ENCODE peak calls at places on chromosomes 7 and 10, in four cellular contexts. T is GM12891, S is K562, J is GM12878. R is an unnamed sample.

GRCh38 chr7:116438274-116438673 is 61.3 kb upstream of the CAV2 start:
- DNase-seq in T (no peak), S (no peak), J (no peak), R (no peak)

GRCh38 chr7:45589061-45589460 is 14.9 kb downstream of the ADCY1 start:
- DNase-seq in T (no peak), S (no peak), J (no peak), R (no peak)

GRCh38 chr7:94576316-94576715 is 66.7 kb downstream of the CASD1 start:
- DNase-seq in T (no peak), S (no peak), J (no peak), R (no peak)

GRCh38 chr7:117123311-117123926 is 170.1 kb downstream of the ST7 start:
- DNase-seq in T (no peak), S (no peak), J (no peak), R (no peak)

GRCh38 chr10:46266506-46266985 is 20.3 kb upstream of the ANTXRL start:
- DNase-seq in T (no peak), S (no peak), J (no peak), R (peak)

GRCh38 chr7:24824896-24825295 is 67.6 kb upstream of the GSDME start:
- DNase-seq in T (no peak), S (no peak), J (no peak), R (no peak)

GRCh38 chr10:102195301-102195870 is 30.7 kb upstream of the ELOVL3 start:
- DNase-seq in T (no peak), S (no peak), J (no peak), R (no peak)

GRCh38 chr7:128052404-128052803 is 21.2 kb upstream of the LRRC4 start:
- DNase-seq in T (no peak), S (no peak), J (no peak), R (no peak)

GRCh38 chr10:32377458-32378370 is 30.8 kb upstream of the EPC1 start:
- DNase-seq in T (no peak), S (peak), J (no peak), R (peak)

GRCh38 chr10:97585439-97585811 is 1.2 kb downstream of the HOGA1 start:
- DNase-seq in T (no peak), S (no peak), J (no peak), R (no peak)

GRCh38 chr10:99906470-99906869 is 103.3 kb downstream of the DNMBP start:
- DNase-seq in T (no peak), S (peak), J (no peak), R (no peak)

GRCh38 chr7:158384746-158385145 is 202.9 kb downstream of the PTPRN2 start:
- DNase-seq in T (no peak), S (no peak), J (no peak), R (no peak)

GRCh38 chr7:47085491-47086275 is 496.2 kb downstream of the TNS3 start:
- DNase-seq in T (no peak), S (no peak), J (no peak), R (no peak)

DNA sequence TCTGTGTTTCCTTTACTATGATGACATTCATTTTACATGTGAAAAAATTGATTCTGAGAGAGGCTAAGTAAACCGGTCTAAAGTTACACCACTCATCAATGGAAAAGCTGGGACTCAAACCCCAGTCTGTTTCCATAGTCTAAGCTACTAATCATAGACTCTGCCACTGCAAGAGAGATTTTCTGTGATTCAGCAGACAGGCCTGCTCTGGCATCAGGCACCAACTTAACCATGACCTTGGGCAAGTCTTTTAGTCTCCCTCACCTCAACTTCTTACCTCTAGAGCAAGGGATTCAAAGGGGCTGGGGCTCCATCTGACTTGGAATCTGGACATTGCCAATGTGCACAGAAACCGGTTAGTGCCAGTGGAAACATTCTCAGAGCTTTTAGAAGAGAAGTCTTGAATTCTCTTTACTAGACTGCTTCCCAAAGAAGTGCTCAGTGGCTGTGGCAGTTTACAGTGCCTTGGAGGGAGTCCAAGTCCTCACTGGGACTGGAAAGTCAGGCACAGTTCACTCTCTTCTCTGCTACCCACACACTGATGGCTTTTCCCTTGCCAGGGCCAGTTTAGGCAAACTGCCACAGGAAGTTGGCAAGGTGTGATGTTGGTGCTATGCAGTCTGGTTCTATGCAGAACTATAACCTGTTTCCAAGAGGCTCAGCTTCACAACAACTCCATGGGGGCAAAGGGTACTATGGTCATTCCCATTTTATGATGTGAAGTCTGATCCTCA is 4.5 kb upstream of the BLNK start:
- DNase-seq in T (no peak), S (no peak), J (no peak), R (no peak)
- TF ChIP-seq POLR2AphosphoS5 in T (no peak), S (no peak), J (no peak), R (no peak)

DNA sequence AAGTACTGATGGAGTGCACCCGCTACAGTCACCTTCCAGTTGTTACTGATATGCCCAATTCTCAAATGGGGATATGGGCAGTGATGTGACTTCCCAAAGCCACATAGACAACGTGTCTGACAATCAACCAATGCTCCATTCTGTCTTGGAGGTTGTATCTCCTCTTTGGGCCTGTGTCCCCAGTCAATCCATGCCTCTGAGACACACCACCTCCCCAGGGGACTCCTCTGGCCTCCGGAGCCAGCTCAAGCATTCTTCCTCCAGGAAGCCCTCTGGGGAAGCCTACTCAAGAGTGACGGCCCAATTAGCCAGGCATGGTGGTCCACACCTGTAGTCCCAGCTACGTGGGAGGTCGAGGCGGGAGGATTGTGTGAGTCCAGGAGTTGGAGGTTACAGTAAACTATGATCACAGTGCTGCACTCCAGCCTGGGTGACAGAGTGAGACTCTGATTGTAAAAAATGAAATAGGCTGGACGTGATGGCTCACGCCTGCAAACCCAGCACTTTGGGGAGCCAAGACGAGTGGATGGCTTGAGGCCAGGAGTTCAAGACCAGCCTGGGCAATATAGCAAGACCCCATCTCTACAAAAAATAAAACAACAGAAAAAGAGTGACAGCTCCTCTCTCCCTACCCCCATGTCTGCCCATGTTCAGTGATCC is 99.5 kb upstream of the TNRC18 start:
- DNase-seq in T (no peak), S (no peak), J (no peak), R (no peak)
- TF ChIP-seq SPI1 in T (no peak), S (no peak), J (no peak), R (no peak)

DNA sequence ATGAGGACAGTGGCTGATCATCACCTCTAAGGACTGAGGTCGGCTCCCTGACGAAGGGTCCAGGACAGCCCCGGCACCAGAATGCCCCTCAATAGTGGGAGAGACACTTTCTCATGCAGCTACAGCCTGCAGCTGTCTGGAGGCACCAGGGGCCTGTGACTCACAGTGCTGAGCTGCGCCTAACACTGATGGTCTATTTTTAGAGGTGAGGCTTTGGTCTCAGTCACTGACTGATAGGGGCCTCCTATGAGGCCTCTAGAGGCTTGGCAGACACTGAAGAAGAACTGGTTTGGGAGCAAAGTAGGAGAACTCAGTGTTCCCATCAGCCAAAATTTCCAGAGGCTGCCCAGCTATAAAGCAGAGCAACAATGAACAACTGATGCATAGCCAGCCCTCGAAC is 130.1 kb downstream of the COBL start:
- DNase-seq in T (no peak), S (no peak), J (no peak), R (no peak)
- TF ChIP-seq POLR2AphosphoS5 in T (no peak), S (no peak), J (no peak), R (no peak)

GRCh38 chr10:70370766-70371165 is 11.7 kb downstream of the LRRC20 start:
- DNase-seq in T (no peak), S (no peak), J (no peak), R (no peak)

GRCh38 chr10:70367195-70367796 is 15.1 kb downstream of the LRRC20 start:
- DNase-seq in T (no peak), S (no peak), J (no peak), R (no peak)

GRCh38 chr10:70369498-70370018 is 12.9 kb downstream of the LRRC20 start:
- DNase-seq in T (no peak), S (no peak), J (no peak), R (no peak)

GRCh38 chr10:70371846-70372245 is 10.6 kb downstream of the LRRC20 start:
- DNase-seq in T (no peak), S (no peak), J (no peak), R (no peak)

GRCh38 chr10:70368774-70369482 is 13.5 kb downstream of the LRRC20 start:
- DNase-seq in T (no peak), S (peak), J (no peak), R (no peak)
- TF ChIP-seq SPI1 in T (no peak), S (no peak), J (no peak), R (no peak)

GRCh38 chr10:69421611-69422308 is 5.0 kb upstream of the TACR2 start:
- DNase-seq in T (no peak), S (no peak), J (no peak), R (peak)
- TF ChIP-seq POLR2AphosphoS5 in T (no peak), S (no peak), J (no peak), R (peak)